ENCODE peak calls at places on chromosome 9, in four cellular contexts. E is Calu3; S is GM23248; K is CD4-positive, alpha-beta memory T cell. B is an unnamed sample.

GRCh38 chr9:137138701-137139467 is at the start of gene GRIN1:
- DNase-seq in S (peak; percentile 59), K (no peak), E (no peak), B (no peak)

GRCh38 chr9:79652598-79652997 is 80.8 kb downstream of the TLE4 start:
- DNase-seq in K (no peak), S (peak; percentile 24), E (no peak), B (no peak)

GRCh38 chr9:15469406-15469805 is 41.4 kb downstream of the PSIP1 start:
- DNase-seq in E (no peak), K (no peak), S (no peak), B (no peak)

GRCh38 chr9:127898433-127899199 is 787 bp downstream of the ST6GALNAC6 start:
- DNase-seq in E (no peak), K (no peak), S (peak; percentile 94), B (peak; percentile 50)

GRCh38 chr9:138064547-138064946 is 187.0 kb downstream of the CACNA1B start:
- DNase-seq in K (no peak), S (no peak), E (no peak), B (no peak)

GRCh38 chr9:114214181-114214580 is 58.8 kb downstream of the COL27A1 start:
- DNase-seq in K (no peak), E (no peak), S (peak; percentile 90), B (no peak)

GRCh38 chr9:22005083-22005699 is 3.9 kb downstream of the CDKN2B start:
- DNase-seq in K (no peak), S (no peak), E (no peak), B (no peak)

GRCh38 chr9:90259302-90260246 is 383.1 kb downstream of the DIRAS2 start:
- DNase-seq in E (no peak), S (no peak), K (no peak), B (no peak)

GRCh38 chr9:133590231-133590855 is 18.8 kb downstream of the FAM163B start:
- DNase-seq in K (no peak), S (no peak), E (no peak), B (no peak)

GRCh38 chr9:96853711-96854072 is 622 bp downstream of the ZNF782 start:
- DNase-seq in S (peak; percentile 38), K (peak; percentile 21), E (no peak), B (no peak)

GRCh38 chr9:22382331-22382730 is 64.3 kb upstream of the DMRTA1 start:
- DNase-seq in S (no peak), E (no peak), K (no peak), B (no peak)

GRCh38 chr9:131673531-131673930 is 66.3 kb downstream of the RAPGEF1 start:
- DNase-seq in S (no peak), K (no peak), E (no peak), B (no peak)

GRCh38 chr9:81069038-81069795 is 620.1 kb downstream of the TLE1 start:
- DNase-seq in E (no peak), S (no peak), K (no peak), B (no peak)

GRCh38 chr9:93591706-93592388 is 15.5 kb downstream of the PHF2 start:
- DNase-seq in K (no peak), E (no peak), S (no peak), B (no peak)

GRCh38 chr9:83231039-83231438 is 168.1 kb upstream of the RASEF start:
- DNase-seq in K (no peak), E (no peak), S (peak; percentile 58), B (peak; percentile 53)

B was measured in HepG2.